ENCODE peak calls at places on chromosomes 12 and 14, in four cellular contexts. V, L, R and S are unnamed samples.

GRCh38 chr14:65853407-65853955 is 441.0 kb downstream of the FUT8 start:
- DNase-seq in V (no peak), L (no peak), R (no peak), S (no peak)

GRCh38 chr14:31986405-31986804 is 90.7 kb upstream of the ARHGAP5 start:
- DNase-seq in V (no peak), L (no peak), R (no peak), S (no peak)

GRCh38 chr12:113133036-113133435 is 2.5 kb downstream of the RASAL1 start:
- DNase-seq in V (no peak), L (no peak), R (no peak), S (no peak)

GRCh38 chr12:66199141-66199540 is 10.1 kb downstream of the IRAK3 start:
- DNase-seq in V (no peak), L (no peak), R (no peak), S (no peak)

GRCh38 chr12:81161680-81162079 is 83.8 kb downstream of the ACSS3 start:
- DNase-seq in V (no peak), L (no peak), R (no peak), S (no peak)

GRCh38 chr12:32106517-32107366 is at the start of gene BICD1:
- DNase-seq in V (peak; percentile 39), L (peak; percentile 93), R (peak; percentile 77), S (peak; percentile 87)

GRCh38 chr12:46983959-46984833 is 95.2 kb upstream of the PCED1B start:
- DNase-seq in V (no peak), L (peak; percentile 80), R (no peak), S (no peak)

GRCh38 chr12:25801621-25802243 is 156.8 kb upstream of the RASSF8 start:
- DNase-seq in V (no peak), L (no peak), R (no peak), S (no peak)

GRCh38 chr12:69415471-69416275 is 54.5 kb upstream of the FRS2 start:
- DNase-seq in V (peak; percentile 31), L (peak; percentile 87), R (peak; percentile 50), S (no peak)

GRCh38 chr14:36524874-36525745 is 5.1 kb upstream of the NKX2-1 start:
- DNase-seq in V (peak; percentile 82), L (peak; percentile 94), R (no peak), S (no peak)

GRCh38 chr14:101086926-101087325 is 183.4 kb upstream of the RTL1 start:
- DNase-seq in V (no peak), L (no peak), R (no peak), S (no peak)

GRCh38 chr12:47885012-47885501 is 19.7 kb downstream of the VDR start:
- DNase-seq in V (no peak), L (no peak), R (no peak), S (no peak)

GRCh38 chr12:34395056-34396005 is 373.0 kb downstream of the ALG10 start:
- DNase-seq in V (no peak), L (no peak), R (peak; percentile 15), S (peak; percentile 72)

GRCh38 chr14:72594099-72594901 is 299.6 kb downstream of the DPF3 start:
- DNase-seq in V (no peak), L (no peak), R (no peak), S (no peak)

GRCh38 chr12:16914853-16915252 is 308.9 kb upstream of the LMO3 start:
- DNase-seq in V (no peak), L (no peak), R (no peak), S (no peak)

DNA sequence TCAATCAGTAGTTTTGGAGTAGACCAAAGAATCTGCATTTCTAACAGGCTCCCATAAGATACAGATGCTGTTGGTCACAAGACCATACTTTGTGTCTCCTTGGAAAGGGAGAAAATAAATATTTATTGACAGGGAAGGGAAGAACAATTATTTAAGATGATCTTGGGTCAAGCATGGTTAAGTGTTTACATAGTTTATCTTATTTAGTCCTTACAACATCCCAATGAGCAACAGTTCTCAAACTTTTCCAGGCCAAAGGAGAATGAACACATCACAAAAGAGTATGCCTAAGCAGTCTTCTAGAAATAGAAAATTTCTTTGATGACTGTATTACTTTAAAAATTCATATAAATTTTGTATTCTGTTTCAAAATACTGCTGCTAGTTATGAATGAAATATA is 8.8 kb downstream of the LPCAT3 start:
- DNase-seq in V (no peak), L (no peak), R (no peak), S (no peak)
- H3K4me1 ChIP-seq in V (no peaks in the 10 kb centered on the region), L (no peaks in the 10 kb centered on the region), R (peaks cover 23% of the 10 kb centered on the region), S (no peaks in the 10 kb centered on the region)

GRCh38 chr12:52201520-52201839 is 9.7 kb upstream of the KRT80 start:
- DNase-seq in V (no peak), L (no peak), R (no peak), S (no peak)

GRCh38 chr12:52202361-52203078 is 10.7 kb upstream of the KRT80 start:
- DNase-seq in V (no peak), L (peak; percentile 44), R (no peak), S (no peak)

GRCh38 chr12:52204931-52205505 is 13.2 kb upstream of the KRT80 start:
- DNase-seq in V (no peak), L (no peak), R (no peak), S (no peak)

GRCh38 chr12:52204095-52204930 is 12.5 kb upstream of the KRT80 start:
- DNase-seq in V (no peak), L (no peak), R (no peak), S (no peak)

GRCh38 chr12:52203126-52203921 is 11.5 kb upstream of the KRT80 start:
- DNase-seq in V (no peak), L (no peak), R (peak; percentile 36), S (no peak)
- TF ChIP-seq POLR2AphosphoS5 in V (no peak), L (no peak), R (no peak), S (peak; percentile 65)

GRCh38 chr12:2793561-2793960 is 1.2 kb upstream of the FKBP4 start:
- DNase-seq in V (no peak), L (no peak), R (no peak), S (no peak)
- H3K4me3 ChIP-seq in V (peak overlapping the region; percentile 73), L (peak overlapping the region; percentile 91), R (no peak overlapping the region), S (no peak overlapping the region)

DNA sequence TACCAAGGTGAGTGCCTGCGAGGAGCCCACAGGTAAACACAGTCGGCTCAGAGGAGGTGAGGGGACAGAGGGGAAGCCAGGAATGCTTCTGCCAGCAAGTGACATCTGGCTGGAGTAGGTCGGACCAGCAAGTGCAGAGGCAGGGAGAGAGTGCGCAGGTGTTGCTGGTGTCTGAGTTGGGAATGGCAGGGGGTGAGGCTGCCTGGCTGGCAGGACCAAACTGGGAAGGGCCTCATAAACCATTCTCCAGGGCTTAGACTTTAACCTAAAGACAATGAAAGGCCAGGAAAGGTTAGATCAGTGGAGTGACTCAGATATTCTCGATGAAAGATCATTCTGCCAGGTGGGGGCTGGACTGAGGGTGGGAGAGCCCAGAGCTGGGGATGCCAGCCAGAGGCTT is 66.4 kb downstream of the ITPK1 start:
- DNase-seq in V (no peak), L (no peak), R (no peak), S (no peak)
- H3K4me1 ChIP-seq in V (peaks cover 55% of the 10 kb centered on the region), L (peaks cover 64% of the 10 kb centered on the region), R (peaks cover 41% of the 10 kb centered on the region), S (peaks cover 59% of the 10 kb centered on the region)

GRCh38 chr14:90758028-90758889 is 58.0 kb downstream of the TTC7B start:
- DNase-seq in V (peak; percentile 89), L (peak; percentile 93), R (peak; percentile 95), S (peak; percentile 91)
- TF ChIP-seq POLR2AphosphoS5 in V (no peak), L (peak; percentile 49), R (peak; percentile 91), S (peak; percentile 73)

DNA sequence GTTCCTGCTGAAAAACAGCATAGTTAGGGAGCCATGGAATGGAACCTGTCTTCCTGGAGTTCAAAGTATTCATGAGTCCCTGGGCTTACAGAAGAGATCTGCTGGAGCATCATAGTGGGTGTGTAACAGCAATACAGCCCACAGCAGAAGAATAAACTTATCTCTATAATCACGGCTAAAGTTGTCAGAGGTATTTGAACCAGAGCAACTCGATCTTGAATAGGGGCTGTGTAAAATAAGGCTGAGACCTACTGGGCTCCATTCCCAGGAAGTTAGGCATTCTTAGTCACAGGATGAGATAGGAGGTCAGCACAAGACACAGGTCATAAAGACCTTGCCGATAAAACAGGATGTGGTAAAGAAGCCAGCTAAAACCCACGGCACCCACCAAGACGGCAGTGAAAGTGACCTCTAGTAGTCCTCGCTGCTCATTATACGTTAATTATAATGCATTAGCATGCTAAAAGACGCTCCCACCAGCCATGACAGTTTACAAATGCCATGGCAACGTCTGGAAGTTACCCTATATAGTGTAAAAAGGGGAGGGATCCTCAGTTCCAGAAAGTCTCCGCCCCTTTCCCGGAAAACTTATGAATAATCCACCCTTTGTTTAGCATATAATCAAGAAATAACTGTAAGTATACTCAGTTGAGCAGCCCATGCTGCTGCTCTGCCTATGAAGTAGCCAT is 223.4 kb downstream of the PCNX1 start:
- DNase-seq in V (no peak), L (peak; percentile 45), R (no peak), S (peak; percentile 12)
- H3K4me3 ChIP-seq in V (no peak overlapping the region), L (no peak overlapping the region), R (no peak overlapping the region), S (no peak overlapping the region)

GRCh38 chr14:70934084-70934483 is 26.8 kb downstream of the PCNX1 start:
- DNase-seq in V (no peak), L (no peak), R (no peak), S (no peak)
- H3K4me1 ChIP-seq in V (no peaks in the 10 kb centered on the region), L (no peaks in the 10 kb centered on the region), R (peaks cover 8% of the 10 kb centered on the region), S (peaks cover 26% of the 10 kb centered on the region)